ENCODE peak calls at places on chromosomes 5 and 9, in six cellular contexts. T is effector memory CD8-positive, alpha-beta T cell; O is CD4-positive, alpha-beta memory T cell; S is stimulated activated CD8-positive, alpha-beta memory T cell treated with anti-CD3 and anti-CD28 coated beads, Interleukin-15, amount 100 ng/mL, for 4 hours; K is G401; F is RWPE1. E is an unnamed sample.

GRCh38 chr9:23850242-23851023 is 24.4 kb upstream of the ELAVL2 start:
- DNase-seq in K (peak; percentile 32), F (peak; percentile 26), O (no peak), T (no peak), S (no peak), E (no peak)

GRCh38 chr5:144394036-144394435 is 223.4 kb downstream of the KCTD16 start:
- DNase-seq in K (no peak), S (no peak), O (no peak), T (no peak), F (no peak), E (no peak)

GRCh38 chr5:41115281-41115680 is 44.1 kb upstream of the MROH2B start:
- DNase-seq in O (no peak), K (no peak), T (no peak), S (no peak), F (no peak), E (no peak)

GRCh38 chr5:87147441-87147840 is 120.2 kb upstream of the RASA1 start:
- DNase-seq in F (no peak), S (no peak), O (no peak), T (no peak), K (no peak), E (peak; percentile 15)

GRCh38 chr9:89674667-89675402 is 70.0 kb downstream of the GADD45G start:
- DNase-seq in O (no peak), F (no peak), T (no peak), S (no peak), K (peak; percentile 80), E (peak; percentile 9)

GRCh38 chr9:115850548-115851304 is 302.9 kb upstream of the PAPPA start:
- DNase-seq in F (no peak), O (no peak), K (no peak), T (no peak), S (no peak), E (peak; percentile 40)

GRCh38 chr9:129785866-129786265 is 17.1 kb upstream of the TOR1B start:
- DNase-seq in O (no peak), T (no peak), S (no peak), K (no peak), F (no peak), E (no peak)

GRCh38 chr5:135429886-135430437 is 17.2 kb downstream of the DCANP1 start:
- DNase-seq in F (no peak), T (no peak), S (no peak), O (no peak), K (no peak), E (no peak)

GRCh38 chr5:120765189-120765588 is 301.1 kb downstream of the PRR16 start:
- DNase-seq in S (no peak), T (no peak), K (no peak), O (no peak), F (no peak), E (no peak)

GRCh38 chr5:1206521-1207412 is 5.4 kb downstream of the SLC6A19 start:
- DNase-seq in F (no peak), O (no peak), S (no peak), T (no peak), K (no peak), E (no peak)

GRCh38 chr9:101028346-101029299 is at the start of gene PLPPR1:
- DNase-seq in O (no peak), T (no peak), F (peak; percentile 30), K (peak; percentile 76), S (no peak), E (peak; percentile 89)

GRCh38 chr5:150272531-150272930 is 17.0 kb downstream of the CAMK2A start:
- DNase-seq in K (peak; percentile 95), T (no peak), S (no peak), O (no peak), F (peak; percentile 66), E (peak; percentile 67)

GRCh38 chr9:98228392-98229089 is 26.9 kb downstream of the TBC1D2 start:
- DNase-seq in S (no peak), T (no peak), F (no peak), O (no peak), K (no peak), E (no peak)

GRCh38 chr5:137206030-137206715 is 293.0 kb downstream of the SPOCK1 start:
- DNase-seq in S (no peak), O (no peak), K (no peak), T (no peak), F (no peak), E (peak; percentile 72)

GRCh38 chr9:38054653-38055052 is 14.4 kb downstream of the SHB start:
- DNase-seq in S (no peak), F (no peak), T (no peak), K (no peak), O (no peak), E (no peak)

GRCh38 chr5:97062046-97062445 is 80.4 kb downstream of the LIX1 start:
- DNase-seq in K (no peak), F (no peak), O (no peak), T (no peak), S (no peak), E (no peak)

GRCh38 chr5:1719860-1720259 is 79.8 kb downstream of the MRPL36 start:
- DNase-seq in S (no peak), O (no peak), F (no peak), K (no peak), T (no peak), E (no peak)

GRCh38 chr5:108564441-108564840 is 182.5 kb upstream of the FBXL17 start:
- DNase-seq in T (no peak), O (no peak), S (no peak), F (no peak), K (no peak), E (no peak)

GRCh38 chr9:131740898-131741297 is 1.0 kb upstream of the RAPGEF1 start:
- DNase-seq in K (no peak), S (no peak), F (no peak), O (no peak), T (no peak), E (no peak)

GRCh38 chr9:98790601-98791146 is 5.7 kb downstream of the ANKS6 start:
- DNase-seq in T (no peak), K (peak; percentile 61), S (no peak), F (no peak), O (no peak), E (no peak)

GRCh38 chr9:97830884-97831829 is 21.9 kb upstream of the FOXE1 start:
- DNase-seq in O (no peak), F (no peak), S (no peak), T (no peak), K (no peak), E (peak; percentile 66)

GRCh38 chr9:114281421-114282103 is 41.3 kb upstream of the ORM1 start:
- DNase-seq in O (no peak), F (no peak), T (no peak), K (no peak), S (no peak), E (no peak)

GRCh38 chr5:73229271-73229670 is 56.3 kb downstream of the TMEM174 start:
- DNase-seq in F (no peak), S (no peak), K (no peak), O (no peak), T (no peak), E (no peak)

GRCh38 chr5:61306531-61307195 is 25.4 kb upstream of the ZSWIM6 start:
- DNase-seq in F (no peak), T (no peak), O (no peak), S (no peak), K (no peak), E (peak; percentile 77)

GRCh38 chr5:75265731-75266130 is 29.1 kb upstream of the ANKRD31 start:
- DNase-seq in F (peak; percentile 57), T (no peak), O (peak; percentile 36), K (peak; percentile 61), S (no peak), E (peak; percentile 55)

GRCh38 chr5:74250304-74251102 is 390.0 kb downstream of the ENC1 start:
- DNase-seq in K (no peak), S (no peak), F (no peak), O (no peak), T (no peak), E (no peak)

GRCh38 chr5:137128012-137128411 is 371.1 kb downstream of the SPOCK1 start:
- DNase-seq in T (no peak), F (no peak), O (no peak), K (no peak), S (no peak), E (no peak)

GRCh38 chr9:105187781-105188180 is 56.7 kb upstream of the SLC44A1 start:
- DNase-seq in S (no peak), K (no peak), O (no peak), F (peak; percentile 83), T (no peak), E (peak; percentile 90)

GRCh38 chr9:105475302-105475701 is 27.5 kb downstream of the FSD1L start:
- DNase-seq in O (no peak), T (no peak), K (peak; percentile 32), F (no peak), S (no peak), E (peak; percentile 48)

GRCh38 chr9:118515947-118516346 is 811.7 kb downstream of the TLR4 start:
- DNase-seq in K (no peak), S (no peak), O (no peak), T (no peak), F (no peak), E (no peak)

GRCh38 chr5:91109634-91110033 is 273.5 kb downstream of the ARRDC3 start:
- DNase-seq in F (no peak), K (peak; percentile 39), O (no peak), S (no peak), T (no peak), E (no peak)

GRCh38 chr5:154368041-154368800 is 77.6 kb upstream of the SAP30L start:
- DNase-seq in K (peak; percentile 11), T (no peak), F (peak; percentile 97), O (no peak), S (no peak), E (peak; percentile 23)

E was measured in cardiac muscle cell.